ENCODE peak calls at places on chromosomes 12 and 14, in seven cellular contexts. P is suprapubic skin, K is upper lobe of left lung, O is HCT116, A is stomach, V is H1, X is GM12878. U is an unnamed sample.

GRCh38 chr12:53974084-53975018 is at the start of gene HOTAIR:
- DNase-seq in P (no peak), K (no peak), O (no peak), A (no peak), V (no peak), X (no peak), U (no peak)

GRCh38 chr12:79848321-79848720 is 86.6 kb downstream of the PPP1R12A start:
- DNase-seq in P (no peak), K (no peak), O (no peak), A (no peak), V (no peak), X (no peak), U (no peak)

GRCh38 chr12:9509464-9510166 is 98.1 kb downstream of the KLRB1 start:
- DNase-seq in P (no peak), K (no peak), O (peak), A (no peak), V (no peak), X (no peak), U (no peak)

GRCh38 chr12:76031081-76031413 is 529 bp downstream of the PHLDA1 start:
- DNase-seq in P (peak), K (no peak), O (no peak), A (no peak), V (no peak), X (no peak), U (no peak)

GRCh38 chr14:94372021-94372605 is 16.3 kb downstream of the SERPINA1 start:
- DNase-seq in P (no peak), K (no peak), O (no peak), A (peak), V (no peak), X (no peak), U (no peak)

GRCh38 chr14:92551066-92551841 is 37.7 kb downstream of the RIN3 start:
- DNase-seq in P (no peak), K (no peak), O (no peak), A (no peak), V (no peak), X (peak), U (no peak)

GRCh38 chr14:87837306-87837705 is 155.7 kb downstream of the GALC start:
- DNase-seq in P (no peak), K (no peak), O (no peak), A (no peak), V (no peak), X (no peak), U (no peak)

GRCh38 chr14:95156765-95157194 is 549 bp downstream of the DICER1 start:
- DNase-seq in P (peak), K (peak), O (no peak), A (peak), V (no peak), X (no peak), U (peak)

GRCh38 chr12:96811083-96811482 is 96.0 kb upstream of the NEDD1 start:
- DNase-seq in P (no peak), K (no peak), O (no peak), A (no peak), V (no peak), X (no peak), U (no peak)

GRCh38 chr12:104784592-104784991 is 173.5 kb downstream of the SLC41A2 start:
- DNase-seq in P (no peak), K (no peak), O (no peak), A (no peak), V (no peak), X (no peak), U (no peak)

GRCh38 chr14:58362798-58363412 is 32.8 kb upstream of the TOMM20L start:
- DNase-seq in P (no peak), K (no peak), O (peak), A (no peak), V (no peak), X (no peak), U (no peak)

GRCh38 chr12:10701226-10701681 is 21.9 kb downstream of the YBX3 start:
- DNase-seq in P (no peak), K (no peak), O (no peak), A (no peak), V (no peak), X (no peak), U (no peak)

GRCh38 chr12:107398101-107398500 is 287.5 kb upstream of the PWP1 start:
- DNase-seq in P (no peak), K (no peak), O (no peak), A (no peak), V (no peak), X (no peak), U (no peak)

GRCh38 chr12:51475543-51475942 is 50.9 kb downstream of the SLC4A8 start:
- DNase-seq in P (no peak), K (no peak), O (no peak), A (peak), V (no peak), X (no peak), U (no peak)

GRCh38 chr12:67991158-67991557 is 1.9 kb downstream of the IFNG-AS1 start:
- DNase-seq in P (no peak), K (no peak), O (no peak), A (no peak), V (no peak), X (no peak), U (peak)

GRCh38 chr14:99518441-99519346 is 37.5 kb downstream of the CCNK start:
- DNase-seq in P (peak), K (peak), O (peak), A (peak), V (no peak), X (no peak), U (peak)

GRCh38 chr14:103846569-103847438 is 571 bp downstream of the PPP1R13B start:
- DNase-seq in P (peak), K (no peak), O (no peak), A (peak), V (no peak), X (no peak), U (peak)

GRCh38 chr12:44224399-44224798 is 388.5 kb downstream of the TMEM117 start:
- DNase-seq in P (no peak), K (no peak), O (no peak), A (no peak), V (no peak), X (no peak), U (no peak)

GRCh38 chr12:2924019-2924418 is 33.3 kb downstream of the TULP3 start:
- DNase-seq in P (no peak), K (no peak), O (no peak), A (no peak), V (no peak), X (no peak), U (no peak)

GRCh38 chr14:51652168-51653095 is 722 bp downstream of the FRMD6 start:
- DNase-seq in P (peak), K (peak), O (no peak), A (peak), V (no peak), X (no peak), U (peak)

GRCh38 chr14:55120466-55121144 is 8.4 kb upstream of the LGALS3 start:
- DNase-seq in P (peak), K (peak), O (no peak), A (peak), V (no peak), X (no peak), U (peak)

GRCh38 chr14:30873308-30874119 is 845 bp upstream of the COCH start:
- DNase-seq in P (no peak), K (no peak), O (no peak), A (no peak), V (no peak), X (no peak), U (no peak)

GRCh38 chr14:79161576-79161975 is 991.4 kb downstream of the NRXN3 start:
- DNase-seq in P (no peak), K (no peak), O (no peak), A (no peak), V (peak), X (no peak), U (no peak)

GRCh38 chr12:3271146-3271545 is 194.0 kb downstream of the TSPAN9 start:
- DNase-seq in P (no peak), K (no peak), O (no peak), A (no peak), V (no peak), X (no peak), U (no peak)

GRCh38 chr12:128607606-128608005 is 216.2 kb downstream of the SLC15A4 start:
- DNase-seq in P (no peak), K (no peak), O (no peak), A (no peak), V (no peak), X (no peak), U (no peak)

GRCh38 chr12:106358410-106359241 is 1.1 kb downstream of the POLR3B start:
- DNase-seq in P (no peak), K (peak), O (no peak), A (peak), V (no peak), X (no peak), U (peak)

GRCh38 chr14:79253576-79253975 is 957.7 kb downstream of the DIO2 start:
- DNase-seq in P (no peak), K (no peak), O (no peak), A (no peak), V (no peak), X (no peak), U (no peak)

GRCh38 chr14:97179573-97179972 is 382.4 kb downstream of the VRK1 start:
- DNase-seq in P (no peak), K (no peak), O (no peak), A (no peak), V (no peak), X (no peak), U (no peak)

GRCh38 chr12:73935817-73936216 is 601.8 kb upstream of the ATXN7L3B start:
- DNase-seq in P (no peak), K (no peak), O (peak), A (no peak), V (peak), X (no peak), U (no peak)
- TF ChIP-seq CTCF in P (no peak), K (no peak), O (peak), A (no peak), V (peak), X (no peak), U (no peak)

GRCh38 chr12:45729233-45730115 is at the start of gene ARID2:
- DNase-seq in P (peak), K (peak), O (peak), A (peak), V (no peak), X (no peak), U (peak)
- TF ChIP-seq POLR2AphosphoS5 in P (no peak), K (no peak), O (no peak), A (no peak), V (no peak), X (no peak), U (peak)

DNA sequence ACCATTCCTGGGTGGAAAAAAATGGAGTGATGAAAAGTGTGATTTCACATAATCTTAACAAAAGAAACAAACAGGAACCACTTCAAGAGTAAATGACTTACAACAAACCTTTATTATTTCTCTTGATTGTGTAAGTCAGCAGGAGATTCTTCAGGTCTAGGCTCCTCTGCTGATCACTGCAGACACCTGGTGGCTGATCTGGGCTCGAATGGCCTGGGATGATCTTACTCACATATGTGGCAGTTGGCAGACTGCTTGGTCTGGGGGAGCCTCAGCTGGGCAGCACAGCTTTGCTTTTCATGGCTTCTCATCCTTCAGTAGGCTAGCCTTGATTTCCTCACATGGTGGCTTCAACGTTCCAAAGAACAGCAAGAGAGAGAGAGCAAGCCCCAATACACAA is 215.4 kb upstream of the PRICKLE1 start:
- DNase-seq in P (no peak), K (no peak), O (no peak), A (no peak), V (peak), X (no peak), U (no peak)
- TF ChIP-seq CTCF in P (no peak), K (no peak), O (no peak), A (no peak), V (peak), X (no peak), U (no peak)

DNA sequence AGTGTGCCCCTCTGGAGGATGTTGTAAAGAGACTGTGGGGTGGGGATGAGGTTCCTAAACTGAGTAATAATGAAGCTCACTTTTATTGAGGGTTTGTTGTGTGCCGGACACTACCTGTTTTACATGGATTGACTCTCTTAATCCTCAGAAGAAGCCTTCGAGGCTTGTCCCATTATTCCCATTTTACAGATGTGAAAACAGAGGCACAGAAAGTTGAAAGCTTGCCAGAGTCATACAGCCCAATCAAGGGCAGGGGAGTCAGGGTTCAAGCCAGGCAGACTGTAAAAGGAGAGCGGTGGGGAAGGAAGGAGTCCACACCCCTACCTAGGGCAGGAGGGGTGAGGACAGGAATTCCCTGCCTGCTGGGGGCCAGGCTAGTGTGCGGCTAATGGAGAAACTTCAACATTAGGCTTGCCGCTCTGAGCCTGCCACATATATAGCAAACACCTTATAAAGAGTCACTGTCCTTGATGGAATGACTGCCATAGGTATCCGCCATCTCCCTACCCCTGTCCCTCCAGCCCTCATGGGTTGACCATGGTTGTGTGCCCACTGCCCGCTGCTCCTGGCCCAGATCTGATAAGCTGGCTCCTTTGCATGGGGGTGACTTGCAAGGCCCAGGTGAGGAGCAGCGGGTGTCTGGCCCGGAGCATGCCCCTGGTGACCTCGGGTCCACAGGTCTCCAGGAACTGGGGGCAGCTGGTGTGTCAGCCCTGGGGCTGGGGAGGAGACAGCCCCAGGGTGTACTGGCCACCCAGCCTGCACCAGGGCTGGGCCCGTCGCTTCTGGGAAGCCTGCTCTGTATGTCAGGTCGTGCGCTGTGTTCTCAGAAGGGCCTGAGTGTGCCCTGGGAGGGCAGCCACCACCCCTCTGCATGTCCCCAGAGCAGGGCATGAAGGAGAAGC is 12.2 kb downstream of the ORAI1 start:
- DNase-seq in P (no peak), K (no peak), O (no peak), A (no peak), V (no peak), X (no peak), U (no peak)
- TF ChIP-seq POLR2AphosphoS5 in P (no peak), K (no peak), O (no peak), A (no peak), V (no peak), X (no peak), U (no peak)

U was measured in transverse colon.